ENCODE peak calls at places on chromosomes 7 and 10, in six cellular contexts. Z is GM12865; A is left lung; O is fibroblast of the conjunctiva; B is stimulated activated naive CD8-positive, alpha-beta T cell treated with anti-CD3 and anti-CD28 coated beads, Interleukin-15, Interleukin-2, amounts not matched to agents 100 U/mL and 50 U/mL, for 24 hours; E is GM12892. C is an unnamed sample.

GRCh38 chr7:80729586-80730320 is 91.3 kb downstream of the CD36 start:
- DNase-seq in Z (no peak), A (no peak), O (peak), B (no peak), E (no peak), C (peak)

GRCh38 chr10:126252884-126253612 is 135.2 kb downstream of the ADAM12 start:
- DNase-seq in Z (no peak), A (no peak), O (peak), B (no peak), E (no peak), C (peak)

GRCh38 chr7:139914861-139915300 is 85.8 kb downstream of the TBXAS1 start:
- DNase-seq in Z (no peak), A (no peak), O (no peak), B (no peak), E (no peak), C (no peak)

GRCh38 chr7:148650232-148650858 is 48.4 kb upstream of the CUL1 start:
- DNase-seq in Z (no peak), A (no peak), O (no peak), B (no peak), E (no peak), C (peak)

GRCh38 chr10:104028146-104028545 is 57.5 kb downstream of the COL17A1 start:
- DNase-seq in Z (no peak), A (no peak), O (peak), B (no peak), E (no peak), C (peak)

GRCh38 chr7:149815661-149816266 is 22.4 kb upstream of the ZNF862 start:
- DNase-seq in Z (no peak), A (no peak), O (no peak), B (no peak), E (no peak), C (no peak)

GRCh38 chr10:43707755-43708154 is 59.1 kb upstream of the ZNF32 start:
- DNase-seq in Z (no peak), A (no peak), O (no peak), B (no peak), E (no peak), C (peak)

GRCh38 chr7:123070702-123071286 is 75.3 kb upstream of the TAS2R16 start:
- DNase-seq in Z (peak), A (no peak), O (no peak), B (no peak), E (no peak), C (peak)

GRCh38 chr7:10128748-10129147 is 844.9 kb upstream of the PHF14 start:
- DNase-seq in Z (peak), A (no peak), O (no peak), B (no peak), E (no peak), C (no peak)

GRCh38 chr7:112042631-112043030 is 163.6 kb downstream of the DOCK4 start:
- DNase-seq in Z (no peak), A (no peak), O (no peak), B (no peak), E (no peak), C (no peak)

GRCh38 chr7:98133621-98134266 is 27.1 kb downstream of the LMTK2 start:
- DNase-seq in Z (peak), A (no peak), O (no peak), B (no peak), E (no peak), C (peak)

GRCh38 chr7:12244129-12244528 is 33.0 kb downstream of the TMEM106B start:
- DNase-seq in Z (peak), A (peak), O (no peak), B (no peak), E (no peak), C (peak)

GRCh38 chr10:14124951-14125350 is 205.8 kb downstream of the FRMD4A start:
- DNase-seq in Z (no peak), A (no peak), O (no peak), B (no peak), E (no peak), C (no peak)

GRCh38 chr7:49060743-49061142 is 136.4 kb downstream of the CDC14C start:
- DNase-seq in Z (no peak), A (no peak), O (no peak), B (no peak), E (no peak), C (no peak)

GRCh38 chr10:3426190-3426845 is 253.7 kb upstream of the PITRM1 start:
- DNase-seq in Z (no peak), A (no peak), O (peak), B (no peak), E (no peak), C (peak)

GRCh38 chr7:617614-618538 is 98.2 kb upstream of the PDGFA start:
- DNase-seq in Z (no peak), A (no peak), O (no peak), B (peak), E (no peak), C (no peak)

GRCh38 chr10:126092806-126093205 is 196.4 kb downstream of the FANK1 start:
- DNase-seq in Z (no peak), A (no peak), O (no peak), B (no peak), E (no peak), C (peak)

GRCh38 chr10:104028823-104029527 is 56.7 kb downstream of the COL17A1 start:
- DNase-seq in Z (no peak), A (no peak), O (no peak), B (no peak), E (no peak), C (no peak)

GRCh38 chr10:201328-201771 is 66.1 kb downstream of the ZMYND11 start:
- DNase-seq in Z (no peak), A (no peak), O (no peak), B (no peak), E (no peak), C (peak)

GRCh38 chr10:123488436-123488835 is 177.7 kb upstream of the GPR26 start:
- DNase-seq in Z (no peak), A (no peak), O (no peak), B (no peak), E (no peak), C (no peak)

GRCh38 chr10:71740069-71740468 is 20.5 kb upstream of the C10orf105 start:
- DNase-seq in Z (no peak), A (peak), O (no peak), B (no peak), E (no peak), C (peak)

GRCh38 chr7:134854816-134855215 is 75.4 kb downstream of the CALD1 start:
- DNase-seq in Z (no peak), A (no peak), O (no peak), B (no peak), E (no peak), C (peak)

GRCh38 chr7:117173001-117173400 is 149.9 kb downstream of the WNT2 start:
- DNase-seq in Z (no peak), A (no peak), O (peak), B (no peak), E (no peak), C (peak)

GRCh38 chr7:157271991-157272324 is 64.8 kb upstream of the DNAJB6 start:
- DNase-seq in Z (no peak), A (no peak), O (peak), B (no peak), E (no peak), C (peak)

GRCh38 chr7:100890640-100891521 is 1.4 kb upstream of the UFSP1 start:
- DNase-seq in Z (no peak), A (no peak), O (no peak), B (no peak), E (no peak), C (no peak)

GRCh38 chr7:142231716-142232115 is 26.1 kb downstream of the PRSS58 start:
- DNase-seq in Z (peak), A (no peak), O (no peak), B (no peak), E (no peak), C (peak)

GRCh38 chr7:42910306-42910705 is 1.6 kb downstream of the C7orf25 start:
- DNase-seq in Z (no peak), A (no peak), O (no peak), B (no peak), E (no peak), C (no peak)

GRCh38 chr10:122707535-122707934 is 7.9 kb upstream of the C10orf120 start:
- DNase-seq in Z (no peak), A (no peak), O (no peak), B (no peak), E (no peak), C (peak)

GRCh38 chr7:80346704-80347103 is 165.2 kb downstream of the GNAT3 start:
- DNase-seq in Z (no peak), A (no peak), O (no peak), B (no peak), E (no peak), C (peak)

GRCh38 chr10:73910401-73910763 is 550 bp upstream of the PLAU start:
- DNase-seq in Z (no peak), A (no peak), O (no peak), B (peak), E (no peak), C (no peak)